ENCODE peak calls at places on chromosomes 4 and X, in five cellular contexts. L is right cardiac atrium; Q is CD8-positive, alpha-beta memory T cell; J is CD4-positive, alpha-beta memory T cell; K is PC-9. T is an unnamed sample. For H3K9me3, the result is how much of the 10 kb centered on the place peaks cover.

GRCh38 chr4:54228064-54228527 is 997 bp upstream of the PDGFRA start:
- DNase-seq in L (peak), Q (no peak), J (no peak), K (peak), T (no peak)

GRCh38 chrX:46627700-46628405 is 54.3 kb downstream of the CHST7 start:
- DNase-seq in L (peak), Q (no peak), J (no peak), K (no peak), T (no peak)

GRCh38 chr4:152185786-152186540 is 349.9 kb downstream of the FBXW7 start:
- DNase-seq in L (no peak), Q (no peak), J (no peak), K (no peak), T (no peak)

GRCh38 chrX:46374371-46374770 is 170.8 kb downstream of the ZNF674 start:
- DNase-seq in L (no peak), Q (no peak), J (no peak), K (no peak), T (no peak)

GRCh38 chr4:125084608-125085007 is 230.1 kb upstream of the FAT4 start:
- DNase-seq in L (no peak), Q (no peak), J (no peak), K (no peak), T (no peak)

GRCh38 chrX:151966236-151966635 is 8.2 kb downstream of the GABRE start:
- DNase-seq in L (no peak), Q (no peak), J (no peak), K (no peak), T (no peak)

GRCh38 chr4:101355767-101356702 is 8.7 kb upstream of the PPP3CA start:
- DNase-seq in L (no peak), Q (no peak), J (no peak), K (peak), T (no peak)

GRCh38 chr4:84451546-84451945 is 47.5 kb downstream of the NKX6-1 start:
- DNase-seq in L (no peak), Q (no peak), J (no peak), K (no peak), T (no peak)

GRCh38 chrX:123788744-123789143 is 55.9 kb upstream of the THOC2 start:
- DNase-seq in L (no peak), Q (no peak), J (no peak), K (no peak), T (no peak)

GRCh38 chrX:24204958-24205357 is 55.4 kb downstream of the ZFX start:
- DNase-seq in L (no peak), Q (no peak), J (no peak), K (no peak), T (no peak)

GRCh38 chr4:180664766-180665368 is 1578.3 kb upstream of the TENM3 start:
- DNase-seq in L (peak), Q (peak), J (peak), K (peak), T (no peak)

GRCh38 chr4:87848622-87849351 is 16.0 kb downstream of the MEPE start:
- DNase-seq in L (peak), Q (peak), J (peak), K (peak), T (no peak)

GRCh38 chr4:176034498-176034897 is 31.1 kb upstream of the WDR17 start:
- DNase-seq in L (no peak), Q (peak), J (peak), K (no peak), T (no peak)

GRCh38 chr4:15677507-15677988 is 4.1 kb upstream of the FAM200B start:
- DNase-seq in L (no peak), Q (no peak), J (no peak), K (peak), T (no peak)

GRCh38 chr4:1535926-1536578 is 129.8 kb upstream of the NKX1-1 start:
- DNase-seq in L (no peak), Q (no peak), J (no peak), K (no peak), T (no peak)

GRCh38 chr4:129839687-129840086 is 743.7 kb downstream of the C4orf33 start:
- DNase-seq in L (no peak), Q (no peak), J (no peak), K (no peak), T (no peak)

GRCh38 chr4:151719045-151719743 is 41.6 kb downstream of the GATB start:
- DNase-seq in L (peak), Q (no peak), J (no peak), K (no peak), T (no peak)

GRCh38 chr4:173666-174314 is 49.5 kb downstream of the ZNF718 start:
- DNase-seq in L (no peak), Q (no peak), J (no peak), K (no peak), T (no peak)

GRCh38 chr4:176995-177394 is 52.7 kb downstream of the ZNF718 start:
- DNase-seq in L (no peak), Q (no peak), J (no peak), K (no peak), T (no peak)

DNA sequence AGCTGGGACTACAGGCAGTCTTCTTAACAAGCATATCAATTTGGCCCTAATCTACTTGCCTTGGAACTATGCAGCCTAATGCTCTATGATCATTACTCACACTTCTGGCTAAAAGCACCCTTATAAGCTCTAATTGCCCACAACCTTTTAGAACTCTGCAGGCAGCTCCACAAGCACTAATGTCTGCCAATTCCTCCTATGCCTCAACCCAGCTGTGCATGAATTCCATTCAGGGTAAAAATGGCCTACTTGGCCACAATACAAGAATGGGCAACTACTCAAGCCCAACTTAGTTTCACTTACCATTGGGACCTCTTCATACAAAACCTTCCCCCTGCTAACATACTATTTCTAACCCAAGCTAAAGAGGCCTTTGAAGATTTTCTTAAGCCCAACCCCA is 51.7 kb downstream of the ZNF718 start:
- DNase-seq in L (no peak), Q (no peak), J (no peak), K (no peak), T (no peak)
- H3K9me3 ChIP-seq in L (under half), Q (under half), J (half or more), K (under half), T (under half)

GRCh38 chr4:112284166-112284565 is 1.5 kb downstream of the TIFA start:
- DNase-seq in L (no peak), Q (no peak), J (no peak), K (no peak), T (no peak)
- H3K4me3 ChIP-seq in L (peak), Q (peak), J (peak), K (peak), T (no peak)

GRCh38 chrX:55210931-55211677 is 9.0 kb upstream of the PAGE5 start:
- DNase-seq in L (no peak), Q (no peak), J (no peak), K (peak), T (no peak)
- H3K9me3 ChIP-seq in L (under half), Q (under half), J (under half), K (under half), T (under half)

GRCh38 chr4:185016101-185016940 is 2.0 kb upstream of the HELT start:
- DNase-seq in L (no peak), Q (no peak), J (no peak), K (no peak), T (no peak)
- H3K4me3 ChIP-seq in L (no peak), Q (no peak), J (no peak), K (no peak), T (no peak)

GRCh38 chr4:185201983-185202962 is 1.5 kb downstream of the CFAP97 start:
- DNase-seq in L (no peak), Q (peak), J (peak), K (peak), T (no peak)
- H3K9me3 ChIP-seq in L (under half), Q (under half), J (under half), K (under half), T (under half)

GRCh38 chrX:137573356-137574101 is 7.6 kb downstream of the ZIC3 start:
- DNase-seq in L (no peak), Q (no peak), J (no peak), K (no peak), T (no peak)

GRCh38 chrX:137574102-137574783 is 8.3 kb downstream of the ZIC3 start:
- DNase-seq in L (no peak), Q (no peak), J (no peak), K (no peak), T (no peak)

GRCh38 chrX:137574784-137575298 is 8.9 kb downstream of the ZIC3 start:
- DNase-seq in L (no peak), Q (no peak), J (no peak), K (no peak), T (no peak)

GRCh38 chrX:137575596-137576255 is 9.8 kb downstream of the ZIC3 start:
- DNase-seq in L (no peak), Q (no peak), J (no peak), K (no peak), T (no peak)
- H3K4me3 ChIP-seq in L (no peak), Q (no peak), J (no peak), K (no peak), T (no peak)

T was measured in CD8-positive, alpha-beta T cell.